ENCODE peak calls at places on chromosomes 7 and 10, in six cellular contexts. One of them, this sample, is unnamed.

GRCh38 chr10:930415-931325 is 835 bp downstream of the LARP4B start:
- DNase-seq in natural killer cell treated with Interleukin-12 subunit alpha and Interleukin-12 subunit beta and Interleukin-15 and Interleukin-18, amount 100 ng/mL, for 72 hours: peak; percentile 66
- DNase-seq in non-pigmented ciliary epithelial cell: no peak
- DNase-seq in activated CD4-positive, alpha-beta T cell treated with anti-CD3 and anti-CD28 coated beads, Interleukin-2, amount 10 ng/mL, durations not matched to agents 7 days and 5 days: peak; percentile 40
- DNase-seq in GOT3: no peak
- DNase-seq in PC-3: peak; percentile 20
- DNase-seq in this sample: no peak

GRCh38 chr10:22900841-22901601 is 26.8 kb upstream of the ARMC3 start:
- DNase-seq in PC-3: no peak
- DNase-seq in GOT3: no peak
- DNase-seq in activated CD4-positive, alpha-beta T cell treated with anti-CD3 and anti-CD28 coated beads, Interleukin-2, amount 10 ng/mL, durations not matched to agents 7 days and 5 days: no peak
- DNase-seq in non-pigmented ciliary epithelial cell: no peak
- DNase-seq in natural killer cell treated with Interleukin-12 subunit alpha and Interleukin-12 subunit beta and Interleukin-15 and Interleukin-18, amount 100 ng/mL, for 72 hours: no peak
- DNase-seq in this sample: no peak

GRCh38 chr7:79770053-79770452 is 316.6 kb upstream of the MAGI2 start:
- DNase-seq in PC-3: no peak
- DNase-seq in non-pigmented ciliary epithelial cell: no peak
- DNase-seq in GOT3: no peak
- DNase-seq in natural killer cell treated with Interleukin-12 subunit alpha and Interleukin-12 subunit beta and Interleukin-15 and Interleukin-18, amount 100 ng/mL, for 72 hours: no peak
- DNase-seq in activated CD4-positive, alpha-beta T cell treated with anti-CD3 and anti-CD28 coated beads, Interleukin-2, amount 10 ng/mL, durations not matched to agents 7 days and 5 days: no peak
- DNase-seq in this sample: no peak

GRCh38 chr7:159030490-159031134 is 114.1 kb downstream of the VIPR2 start:
- DNase-seq in PC-3: no peak
- DNase-seq in natural killer cell treated with Interleukin-12 subunit alpha and Interleukin-12 subunit beta and Interleukin-15 and Interleukin-18, amount 100 ng/mL, for 72 hours: no peak
- DNase-seq in non-pigmented ciliary epithelial cell: no peak
- DNase-seq in GOT3: peak; percentile 8
- DNase-seq in activated CD4-positive, alpha-beta T cell treated with anti-CD3 and anti-CD28 coated beads, Interleukin-2, amount 10 ng/mL, durations not matched to agents 7 days and 5 days: no peak
- DNase-seq in this sample: no peak

GRCh38 chr7:70655694-70656093 is 476.2 kb upstream of the GALNT17 start:
- DNase-seq in activated CD4-positive, alpha-beta T cell treated with anti-CD3 and anti-CD28 coated beads, Interleukin-2, amount 10 ng/mL, durations not matched to agents 7 days and 5 days: no peak
- DNase-seq in PC-3: no peak
- DNase-seq in natural killer cell treated with Interleukin-12 subunit alpha and Interleukin-12 subunit beta and Interleukin-15 and Interleukin-18, amount 100 ng/mL, for 72 hours: no peak
- DNase-seq in non-pigmented ciliary epithelial cell: no peak
- DNase-seq in GOT3: no peak
- DNase-seq in this sample: no peak

GRCh38 chr10:30351502-30351901 is 2.4 kb upstream of the MTPAP start:
- DNase-seq in non-pigmented ciliary epithelial cell: no peak
- DNase-seq in GOT3: no peak
- DNase-seq in PC-3: no peak
- DNase-seq in natural killer cell treated with Interleukin-12 subunit alpha and Interleukin-12 subunit beta and Interleukin-15 and Interleukin-18, amount 100 ng/mL, for 72 hours: no peak
- DNase-seq in activated CD4-positive, alpha-beta T cell treated with anti-CD3 and anti-CD28 coated beads, Interleukin-2, amount 10 ng/mL, durations not matched to agents 7 days and 5 days: no peak
- DNase-seq in this sample: no peak

GRCh38 chr10:79029478-79030390 is 39.0 kb upstream of the ZMIZ1 start:
- DNase-seq in natural killer cell treated with Interleukin-12 subunit alpha and Interleukin-12 subunit beta and Interleukin-15 and Interleukin-18, amount 100 ng/mL, for 72 hours: no peak
- DNase-seq in GOT3: no peak
- DNase-seq in activated CD4-positive, alpha-beta T cell treated with anti-CD3 and anti-CD28 coated beads, Interleukin-2, amount 10 ng/mL, durations not matched to agents 7 days and 5 days: no peak
- DNase-seq in non-pigmented ciliary epithelial cell: no peak
- DNase-seq in PC-3: no peak
- DNase-seq in this sample: no peak

GRCh38 chr10:31136951-31137885 is 105.6 kb upstream of the ZNF438 start:
- DNase-seq in natural killer cell treated with Interleukin-12 subunit alpha and Interleukin-12 subunit beta and Interleukin-15 and Interleukin-18, amount 100 ng/mL, for 72 hours: no peak
- DNase-seq in GOT3: no peak
- DNase-seq in PC-3: no peak
- DNase-seq in activated CD4-positive, alpha-beta T cell treated with anti-CD3 and anti-CD28 coated beads, Interleukin-2, amount 10 ng/mL, durations not matched to agents 7 days and 5 days: no peak
- DNase-seq in non-pigmented ciliary epithelial cell: no peak
- DNase-seq in this sample: no peak

GRCh38 chr7:123865517-123866117 is 20.6 kb downstream of the HYAL4 start:
- DNase-seq in GOT3: no peak
- DNase-seq in non-pigmented ciliary epithelial cell: no peak
- DNase-seq in PC-3: peak; percentile 78
- DNase-seq in activated CD4-positive, alpha-beta T cell treated with anti-CD3 and anti-CD28 coated beads, Interleukin-2, amount 10 ng/mL, durations not matched to agents 7 days and 5 days: peak; percentile 61
- DNase-seq in natural killer cell treated with Interleukin-12 subunit alpha and Interleukin-12 subunit beta and Interleukin-15 and Interleukin-18, amount 100 ng/mL, for 72 hours: no peak
- DNase-seq in this sample: peak; percentile 19

GRCh38 chr7:98617051-98617959 is at the start of gene NPTX2:
- DNase-seq in GOT3: peak; percentile 47
- DNase-seq in natural killer cell treated with Interleukin-12 subunit alpha and Interleukin-12 subunit beta and Interleukin-15 and Interleukin-18, amount 100 ng/mL, for 72 hours: no peak
- DNase-seq in non-pigmented ciliary epithelial cell: no peak
- DNase-seq in activated CD4-positive, alpha-beta T cell treated with anti-CD3 and anti-CD28 coated beads, Interleukin-2, amount 10 ng/mL, durations not matched to agents 7 days and 5 days: no peak
- DNase-seq in PC-3: no peak
- DNase-seq in this sample: no peak

GRCh38 chr10:10193848-10194247 is 823.8 kb upstream of the CELF2 start:
- DNase-seq in activated CD4-positive, alpha-beta T cell treated with anti-CD3 and anti-CD28 coated beads, Interleukin-2, amount 10 ng/mL, durations not matched to agents 7 days and 5 days: no peak
- DNase-seq in natural killer cell treated with Interleukin-12 subunit alpha and Interleukin-12 subunit beta and Interleukin-15 and Interleukin-18, amount 100 ng/mL, for 72 hours: no peak
- DNase-seq in non-pigmented ciliary epithelial cell: no peak
- DNase-seq in PC-3: no peak
- DNase-seq in GOT3: no peak
- DNase-seq in this sample: no peak

GRCh38 chr7:23594879-23595604 is 2.1 kb upstream of the CCDC126 start:
- DNase-seq in PC-3: peak; percentile 69
- DNase-seq in GOT3: no peak
- DNase-seq in activated CD4-positive, alpha-beta T cell treated with anti-CD3 and anti-CD28 coated beads, Interleukin-2, amount 10 ng/mL, durations not matched to agents 7 days and 5 days: peak; percentile 9
- DNase-seq in non-pigmented ciliary epithelial cell: no peak
- DNase-seq in natural killer cell treated with Interleukin-12 subunit alpha and Interleukin-12 subunit beta and Interleukin-15 and Interleukin-18, amount 100 ng/mL, for 72 hours: no peak
- DNase-seq in this sample: no peak

GRCh38 chr10:3861785-3862184 is 76.8 kb upstream of the KLF6 start:
- DNase-seq in activated CD4-positive, alpha-beta T cell treated with anti-CD3 and anti-CD28 coated beads, Interleukin-2, amount 10 ng/mL, durations not matched to agents 7 days and 5 days: no peak
- DNase-seq in PC-3: no peak
- DNase-seq in GOT3: no peak
- DNase-seq in non-pigmented ciliary epithelial cell: no peak
- DNase-seq in natural killer cell treated with Interleukin-12 subunit alpha and Interleukin-12 subunit beta and Interleukin-15 and Interleukin-18, amount 100 ng/mL, for 72 hours: no peak
- DNase-seq in this sample: no peak

GRCh38 chr7:47283497-47284131 is 298.3 kb downstream of the TNS3 start:
- DNase-seq in natural killer cell treated with Interleukin-12 subunit alpha and Interleukin-12 subunit beta and Interleukin-15 and Interleukin-18, amount 100 ng/mL, for 72 hours: no peak
- DNase-seq in PC-3: peak; percentile 77
- DNase-seq in non-pigmented ciliary epithelial cell: no peak
- DNase-seq in activated CD4-positive, alpha-beta T cell treated with anti-CD3 and anti-CD28 coated beads, Interleukin-2, amount 10 ng/mL, durations not matched to agents 7 days and 5 days: no peak
- DNase-seq in GOT3: no peak
- DNase-seq in this sample: no peak

GRCh38 chr7:139043823-139044812 is 8.3 kb upstream of the ZC3HAV1L start:
- DNase-seq in activated CD4-positive, alpha-beta T cell treated with anti-CD3 and anti-CD28 coated beads, Interleukin-2, amount 10 ng/mL, durations not matched to agents 7 days and 5 days: peak; percentile 72
- DNase-seq in PC-3: no peak
- DNase-seq in non-pigmented ciliary epithelial cell: no peak
- DNase-seq in GOT3: no peak
- DNase-seq in natural killer cell treated with Interleukin-12 subunit alpha and Interleukin-12 subunit beta and Interleukin-15 and Interleukin-18, amount 100 ng/mL, for 72 hours: peak; percentile 79
- DNase-seq in this sample: no peak

GRCh38 chr10:124949543-124949942 is 7.6 kb downstream of the ZRANB1 start:
- DNase-seq in activated CD4-positive, alpha-beta T cell treated with anti-CD3 and anti-CD28 coated beads, Interleukin-2, amount 10 ng/mL, durations not matched to agents 7 days and 5 days: no peak
- DNase-seq in PC-3: no peak
- DNase-seq in GOT3: no peak
- DNase-seq in natural killer cell treated with Interleukin-12 subunit alpha and Interleukin-12 subunit beta and Interleukin-15 and Interleukin-18, amount 100 ng/mL, for 72 hours: no peak
- DNase-seq in non-pigmented ciliary epithelial cell: no peak
- DNase-seq in this sample: no peak

GRCh38 chr7:113131367-113131766 is 13.0 kb upstream of the SMIM30 start:
- DNase-seq in non-pigmented ciliary epithelial cell: no peak
- DNase-seq in activated CD4-positive, alpha-beta T cell treated with anti-CD3 and anti-CD28 coated beads, Interleukin-2, amount 10 ng/mL, durations not matched to agents 7 days and 5 days: no peak
- DNase-seq in GOT3: no peak
- DNase-seq in natural killer cell treated with Interleukin-12 subunit alpha and Interleukin-12 subunit beta and Interleukin-15 and Interleukin-18, amount 100 ng/mL, for 72 hours: no peak
- DNase-seq in PC-3: no peak
- DNase-seq in this sample: no peak